ENCODE peak calls at places on chromosomes 5 and 9, in four cellular contexts. One of them, this sample, is unnamed.

GRCh38 chr9:11893331-11893730 is 799.9 kb upstream of the TYRP1 start:
- DNase-seq in Panc1: no peak
- DNase-seq in uterus: no peak
- DNase-seq in left lung: no peak
- DNase-seq in this sample: no peak

GRCh38 chr5:94057655-94058054 is 316.3 kb upstream of the POU5F2 start:
- DNase-seq in Panc1: no peak
- DNase-seq in uterus: no peak
- DNase-seq in left lung: no peak
- DNase-seq in this sample: no peak

GRCh38 chr9:96187108-96187695 is 114.8 kb downstream of the HSD17B3 start:
- DNase-seq in left lung: peak; percentile 21
- DNase-seq in uterus: no peak
- DNase-seq in Panc1: no peak
- DNase-seq in this sample: no peak

GRCh38 chr5:115415143-115415491 is 118.7 kb upstream of the CCDC112 start:
- DNase-seq in Panc1: peak; percentile 47
- DNase-seq in left lung: peak; percentile 83
- DNase-seq in uterus: no peak
- DNase-seq in this sample: no peak

GRCh38 chr9:113520109-113520642 is 56.6 kb downstream of the RGS3 start:
- DNase-seq in Panc1: no peak
- DNase-seq in uterus: no peak
- DNase-seq in left lung: no peak
- DNase-seq in this sample: peak; percentile 33

GRCh38 chr5:102554092-102554491 is 55.3 kb upstream of the SLCO6A1 start:
- DNase-seq in left lung: no peak
- DNase-seq in uterus: no peak
- DNase-seq in Panc1: no peak
- DNase-seq in this sample: no peak

GRCh38 chr5:34571380-34572041 is 84.6 kb upstream of the RAI14 start:
- DNase-seq in Panc1: no peak
- DNase-seq in left lung: no peak
- DNase-seq in uterus: no peak
- DNase-seq in this sample: no peak

GRCh38 chr5:176415240-176416122 is 858 bp downstream of the CLTB start:
- DNase-seq in uterus: peak; percentile 47
- DNase-seq in Panc1: no peak
- DNase-seq in left lung: no peak
- DNase-seq in this sample: no peak

GRCh38 chr5:29015523-29015922 is 1977.1 kb upstream of the CDH9 start:
- DNase-seq in left lung: no peak
- DNase-seq in Panc1: no peak
- DNase-seq in uterus: no peak
- DNase-seq in this sample: no peak

DNA sequence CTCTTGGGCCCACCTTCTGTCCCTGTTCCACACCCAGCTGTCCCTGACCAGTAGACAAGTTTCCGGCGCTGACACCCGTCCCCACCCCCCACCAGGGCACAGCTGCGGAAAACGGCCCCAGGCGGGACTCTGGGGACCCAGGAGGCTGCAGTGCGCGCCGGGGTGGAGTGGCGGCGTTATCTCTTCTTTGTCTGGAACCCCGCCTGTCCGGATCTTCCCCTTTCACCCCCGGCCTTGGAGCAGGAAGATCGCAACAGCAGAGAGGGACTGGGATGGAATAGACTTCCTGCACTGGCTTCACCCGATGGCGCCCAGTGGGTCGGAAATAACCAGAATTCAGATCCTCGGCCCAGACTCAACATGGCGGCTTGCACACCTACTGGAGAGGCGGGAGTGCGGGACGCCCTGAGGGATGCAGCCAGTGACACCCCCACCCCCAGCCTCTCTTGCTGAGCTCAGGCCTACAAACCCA is 4.7 kb downstream of the PAX5 start:
- DNase-seq in uterus: no peak
- DNase-seq in Panc1: no peak
- DNase-seq in left lung: no peak
- DNase-seq in this sample: no peak
- TF ChIP-seq CTCF in uterus: no peak
- TF ChIP-seq CTCF in Panc1: no peak
- TF ChIP-seq CTCF in left lung: no peak
- TF ChIP-seq CTCF in this sample: no peak

DNA sequence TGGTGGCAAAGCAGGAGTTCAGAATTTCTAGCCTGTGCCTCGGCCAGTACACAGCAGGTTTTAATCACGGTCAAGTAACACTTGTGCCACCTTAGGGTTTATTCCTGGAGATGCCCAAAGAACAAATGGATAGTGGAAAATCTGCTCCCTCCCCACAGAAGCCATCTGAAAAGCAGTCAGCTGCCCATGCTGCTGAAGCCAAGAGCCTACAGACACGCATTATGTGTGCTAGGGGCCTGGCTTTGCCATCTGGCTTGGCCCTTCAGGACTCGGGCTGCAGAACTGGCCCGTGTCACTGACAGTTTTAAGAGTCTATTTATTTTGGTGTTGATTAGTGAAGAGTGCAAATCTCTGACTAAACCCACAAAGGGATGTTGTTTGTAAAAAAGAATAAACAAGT is 11.1 kb downstream of the ARSB start:
- DNase-seq in left lung: no peak
- DNase-seq in Panc1: no peak
- DNase-seq in uterus: no peak
- DNase-seq in this sample: no peak
- H3K4me3 ChIP-seq in left lung: no peak overlapping the region
- H3K4me3 ChIP-seq in Panc1: no peak overlapping the region
- H3K4me3 ChIP-seq in uterus: no peak overlapping the region
- H3K4me3 ChIP-seq in this sample: no peak overlapping the region

DNA sequence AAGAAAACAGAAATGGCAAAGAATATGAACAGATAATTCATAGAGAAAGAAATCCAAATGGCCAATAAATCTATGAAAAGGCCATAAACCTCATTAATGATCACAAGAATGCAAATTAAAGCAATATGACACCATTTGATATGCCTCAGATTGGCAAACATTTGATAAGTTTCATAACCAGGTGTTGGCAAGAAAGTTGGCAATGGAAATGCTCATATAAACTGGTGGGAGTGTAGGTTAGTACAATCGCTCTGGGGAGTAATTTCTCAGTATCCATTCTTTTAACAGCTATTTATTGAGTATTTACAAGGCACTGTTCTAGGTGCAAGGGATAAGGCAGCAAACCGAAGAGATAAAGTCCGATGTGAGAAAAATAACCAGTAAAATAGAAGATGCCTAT is 154.5 kb downstream of the TTLL11 start:
- DNase-seq in uterus: no peak
- DNase-seq in Panc1: no peak
- DNase-seq in left lung: no peak
- DNase-seq in this sample: no peak
- H3K4me1 ChIP-seq in uterus: no peaks in the 10 kb centered on the region
- H3K4me1 ChIP-seq in Panc1: no peaks in the 10 kb centered on the region
- H3K4me1 ChIP-seq in left lung: no peaks in the 10 kb centered on the region
- H3K4me1 ChIP-seq in this sample: no peaks in the 10 kb centered on the region

DNA sequence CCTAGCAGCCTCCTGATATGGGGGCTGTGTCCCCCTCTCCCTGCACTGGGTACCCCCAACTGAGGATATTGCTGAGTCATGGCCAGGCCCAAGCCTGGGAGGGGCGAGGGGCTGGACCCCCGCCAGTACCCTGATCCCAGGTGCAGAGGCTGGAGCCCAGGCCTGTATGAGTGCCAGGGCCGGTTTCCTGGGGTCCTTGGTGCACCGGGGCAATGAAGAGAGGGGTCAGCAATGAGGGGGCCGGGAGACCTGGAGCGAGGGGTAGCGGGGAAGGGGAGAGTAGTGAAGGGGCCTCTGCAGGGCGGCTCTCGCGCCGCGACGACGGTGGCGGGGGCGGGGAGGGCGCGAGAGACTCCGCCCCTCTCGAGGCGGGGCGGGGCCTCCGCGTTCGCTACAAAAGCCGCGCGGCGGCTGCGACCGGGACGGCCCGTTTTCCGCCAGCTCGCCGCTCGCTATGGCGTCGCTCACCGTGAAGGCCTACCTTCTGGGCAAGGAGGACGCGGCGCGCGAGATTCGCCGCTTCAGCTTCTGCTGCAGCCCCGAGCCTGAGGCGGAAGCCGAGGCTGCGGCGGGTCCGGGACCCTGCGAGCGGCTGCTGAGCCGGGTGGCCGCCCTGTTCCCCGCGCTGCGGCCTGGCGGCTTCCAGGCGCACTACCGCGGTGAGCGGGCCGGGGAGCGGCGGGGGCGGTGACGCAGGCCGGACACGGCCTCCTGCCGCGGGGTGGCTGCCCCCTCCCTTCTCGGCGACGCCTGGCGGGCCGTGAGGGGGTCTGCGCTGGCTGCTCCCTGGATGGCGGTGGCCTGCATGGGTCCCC is at the start of gene SQSTM1:
- DNase-seq in left lung: peak; percentile 88
- DNase-seq in Panc1: no peak
- DNase-seq in uterus: peak; percentile 81
- DNase-seq in this sample: peak; percentile 81
- TF ChIP-seq CTCF in left lung: no peak
- TF ChIP-seq CTCF in Panc1: no peak
- TF ChIP-seq CTCF in uterus: no peak
- TF ChIP-seq CTCF in this sample: no peak

GRCh38 chr5:1273745-1274144 is 21.1 kb downstream of the TERT start:
- DNase-seq in uterus: no peak
- DNase-seq in left lung: no peak
- DNase-seq in Panc1: no peak
- DNase-seq in this sample: no peak

GRCh38 chr5:1268666-1269065 is 26.2 kb downstream of the TERT start:
- DNase-seq in Panc1: no peak
- DNase-seq in left lung: no peak
- DNase-seq in uterus: no peak
- DNase-seq in this sample: peak; percentile 54

GRCh38 chr5:1272201-1272600 is 22.7 kb downstream of the TERT start:
- DNase-seq in left lung: no peak
- DNase-seq in uterus: no peak
- DNase-seq in Panc1: no peak
- DNase-seq in this sample: no peak

GRCh38 chr5:1270426-1270825 is 24.4 kb downstream of the TERT start:
- DNase-seq in left lung: no peak
- DNase-seq in uterus: no peak
- DNase-seq in Panc1: no peak
- DNase-seq in this sample: no peak

DNA sequence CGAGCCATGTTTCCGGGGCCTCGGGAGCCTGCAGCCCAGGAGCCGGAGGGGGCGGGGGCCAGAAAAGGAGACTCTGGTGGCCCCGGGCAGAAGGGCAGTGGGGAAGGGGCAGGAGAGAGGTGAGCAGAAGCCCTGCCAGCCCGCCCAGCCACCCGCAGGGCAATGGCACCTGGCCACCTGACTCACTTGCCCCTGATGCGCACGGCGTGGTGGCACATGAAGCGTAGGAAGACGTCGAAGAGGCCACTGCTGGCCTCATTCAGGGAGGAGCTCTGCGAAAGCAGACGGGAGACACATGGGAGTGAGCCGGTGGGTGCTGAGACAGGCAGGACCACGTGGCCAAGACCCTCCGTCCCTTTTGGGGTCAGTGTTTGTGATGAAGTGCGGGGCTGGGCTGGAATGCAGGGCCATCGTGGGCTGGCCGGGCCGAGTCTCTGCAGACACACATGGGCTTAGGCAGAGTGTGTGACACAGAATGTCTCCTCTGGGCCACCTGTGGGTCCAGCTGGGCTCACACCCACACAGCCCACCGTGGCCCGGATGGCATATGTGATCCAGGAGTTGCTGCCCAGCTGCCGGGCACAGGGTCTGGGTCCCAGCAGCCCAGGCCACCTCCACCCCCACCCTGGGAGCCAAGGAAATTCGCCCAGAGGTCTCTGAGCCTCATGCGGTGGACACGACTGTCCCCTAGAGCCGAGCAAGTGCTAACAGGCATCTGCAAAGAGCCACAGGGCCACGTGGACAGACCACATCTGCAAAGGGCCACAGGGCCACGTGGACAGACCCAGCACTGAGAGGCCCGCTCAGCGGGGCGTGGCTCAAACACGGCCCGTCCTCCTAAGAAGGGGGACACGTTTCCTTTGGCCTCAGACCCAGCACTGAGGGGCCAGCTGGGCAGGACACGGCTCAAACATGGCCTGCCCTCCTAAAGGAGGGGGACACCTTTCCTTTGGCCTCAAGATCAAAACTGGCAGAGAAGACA is 23.6 kb downstream of the TERT start:
- DNase-seq in Panc1: no peak
- DNase-seq in left lung: no peak
- DNase-seq in uterus: no peak
- DNase-seq in this sample: no peak
- H3K4me3 ChIP-seq in Panc1: no peak overlapping the region
- H3K4me3 ChIP-seq in left lung: no peak overlapping the region
- H3K4me3 ChIP-seq in uterus: no peak overlapping the region
- H3K4me3 ChIP-seq in this sample: no peak overlapping the region

GRCh38 chr5:145244788-145245187 is 590.4 kb downstream of the PRELID2 start:
- DNase-seq in left lung: no peak
- DNase-seq in Panc1: no peak
- DNase-seq in uterus: no peak
- DNase-seq in this sample: no peak
- H3K4me1 ChIP-seq in left lung: no peaks in the 10 kb centered on the region
- H3K4me1 ChIP-seq in Panc1: no peaks in the 10 kb centered on the region
- H3K4me1 ChIP-seq in uterus: no peaks in the 10 kb centered on the region
- H3K4me1 ChIP-seq in this sample: no peaks in the 10 kb centered on the region

DNA sequence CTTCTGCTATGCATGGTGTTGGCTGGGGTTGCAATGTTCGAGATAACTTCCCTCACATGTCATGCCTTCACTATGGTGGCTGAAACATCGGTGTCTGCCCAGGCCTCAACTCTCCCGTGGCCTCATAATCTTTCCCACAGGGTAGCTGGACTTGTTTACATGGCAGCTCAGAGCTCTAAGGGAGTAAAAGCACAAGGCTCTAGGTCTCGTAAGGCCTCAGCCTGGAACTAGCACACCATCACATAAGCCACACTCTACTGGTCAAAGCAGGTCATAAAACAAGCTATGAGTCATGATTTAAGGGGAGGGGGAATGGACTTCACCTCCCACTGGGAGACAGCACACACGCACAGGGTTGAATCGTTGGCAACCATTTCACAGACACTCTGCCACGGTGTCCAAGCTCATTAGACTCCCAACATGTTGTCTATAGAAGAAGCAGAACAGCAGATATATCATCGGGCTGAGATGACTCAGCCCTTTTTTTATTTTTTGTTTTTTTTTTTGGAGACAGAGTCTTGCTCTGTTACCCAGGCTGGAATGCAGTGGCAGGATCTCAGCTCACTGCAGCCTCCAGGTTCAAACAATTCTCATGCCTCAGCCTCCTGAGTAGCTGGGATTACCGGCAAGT is 66.8 kb upstream of the IL17B start:
- DNase-seq in uterus: peak; percentile 91
- DNase-seq in Panc1: no peak
- DNase-seq in left lung: no peak
- DNase-seq in this sample: no peak
- TF ChIP-seq CTCF in uterus: no peak
- TF ChIP-seq CTCF in Panc1: no peak
- TF ChIP-seq CTCF in left lung: no peak
- TF ChIP-seq CTCF in this sample: no peak

GRCh38 chr5:158874814-158875213 is 224.9 kb downstream of the EBF1 start:
- DNase-seq in left lung: no peak
- DNase-seq in uterus: no peak
- DNase-seq in Panc1: no peak
- DNase-seq in this sample: no peak
- H3K4me3 ChIP-seq in left lung: no peak overlapping the region
- H3K4me3 ChIP-seq in uterus: no peak overlapping the region
- H3K4me3 ChIP-seq in Panc1: no peak overlapping the region
- H3K4me3 ChIP-seq in this sample: peak overlapping the region; percentile 42